ENCODE peak calls at places on chromosomes 3 and 15, in four cellular contexts. B, K, C and A are unnamed samples.
A peak's percentile ranks its signal among the peaks of the same experiment; 100 is the strongest.

GRCh38 chr3:123028233-123028828 is 768 bp upstream of the SEMA5B start:
- DNase-seq in B (peak; percentile 68), K (no peak), C (peak; percentile 58), A (no peak)

GRCh38 chr15:31268911-31269784 is 57.5 kb upstream of the KLF13 start:
- DNase-seq in C (peak; percentile 6), B (peak; percentile 52), K (peak; percentile 6), A (no peak)

GRCh38 chr3:177810162-177810623 is 612.9 kb upstream of the TBL1XR1 start:
- DNase-seq in K (no peak), B (no peak), C (no peak), A (no peak)

GRCh38 chr3:171875923-171876412 is 32.8 kb downstream of the TMEM212 start:
- DNase-seq in C (peak; percentile 34), B (no peak), K (no peak), A (no peak)

GRCh38 chr3:138914870-138915502 is 32.0 kb downstream of the FOXL2 start:
- DNase-seq in C (no peak), B (no peak), K (no peak), A (no peak)

GRCh38 chr15:95457520-95457919 is 873.0 kb upstream of the NR2F2 start:
- DNase-seq in C (no peak), B (no peak), K (no peak), A (no peak)

GRCh38 chr3:186044427-186044826 is 64.5 kb downstream of the ETV5 start:
- DNase-seq in C (no peak), B (no peak), K (peak; percentile 30), A (no peak)

GRCh38 chr3:30399394-30400181 is 206.8 kb upstream of the TGFBR2 start:
- DNase-seq in C (no peak), K (no peak), B (no peak), A (no peak)

GRCh38 chr3:108406661-108407206 is 103.7 kb downstream of the MYH15 start:
- DNase-seq in B (no peak), C (no peak), K (no peak), A (no peak)

GRCh38 chr3:157369712-157370447 is 66.8 kb upstream of the PTX3 start:
- DNase-seq in C (no peak), K (peak; percentile 36), B (no peak), A (no peak)

GRCh38 chr15:43550527-43551363 is 33.3 kb downstream of the MAP1A start:
- DNase-seq in C (no peak), K (no peak), B (no peak), A (no peak)

GRCh38 chr3:105502333-105502732 is 135.6 kb downstream of the ALCAM start:
- DNase-seq in C (no peak), K (no peak), B (no peak), A (no peak)

GRCh38 chr3:16869606-16870005 is 15.1 kb upstream of the PLCL2 start:
- DNase-seq in C (no peak), B (no peak), K (no peak), A (no peak)

GRCh38 chr3:69329897-69330296 is 56.0 kb downstream of the FRMD4B start:
- DNase-seq in C (no peak), B (no peak), K (no peak), A (no peak)

GRCh38 chr3:175187586-175187985 is 328.5 kb downstream of the NAALADL2 start:
- DNase-seq in B (no peak), C (no peak), K (no peak), A (no peak)

GRCh38 chr3:88025001-88025552 is 33.7 kb downstream of the CGGBP1 start:
- DNase-seq in B (no peak), C (no peak), K (no peak), A (no peak)

GRCh38 chr3:99172736-99173657 is 271.5 kb upstream of the DCBLD2 start:
- DNase-seq in B (no peak), C (no peak), K (peak; percentile 54), A (peak; percentile 23)

GRCh38 chr15:98954411-98954810 is 53.2 kb downstream of the PGPEP1L start:
- DNase-seq in B (peak; percentile 97), K (no peak), C (peak; percentile 86), A (peak; percentile 82)

GRCh38 chr3:100335137-100335833 is 728 bp downstream of the NIT2 start:
- DNase-seq in B (no peak), K (no peak), C (no peak), A (no peak)

GRCh38 chr3:22115581-22115980 is 364.6 kb upstream of the ZNF385D start:
- DNase-seq in B (no peak), K (no peak), C (no peak), A (no peak)

GRCh38 chr3:114231616-114232015 is 5.8 kb downstream of the ZNF80 start:
- DNase-seq in C (no peak), K (no peak), B (no peak), A (no peak)

GRCh38 chr15:93987068-93987467 is 244.3 kb upstream of the MCTP2 start:
- DNase-seq in K (no peak), B (no peak), C (no peak), A (no peak)

GRCh38 chr15:73329501-73330200 is 39.1 kb downstream of the HCN4 start:
- DNase-seq in B (no peak), C (no peak), K (no peak), A (no peak)
- H3K27ac ChIP-seq in B (no peak overlapping the region), C (no peak overlapping the region), K (no peak overlapping the region), A (no peak overlapping the region)

GRCh38 chr15:48096355-48096786 is 24.4 kb upstream of the SLC24A5 start:
- DNase-seq in B (no peak), C (no peak), K (no peak), A (no peak)
- H3K27ac ChIP-seq in B (no peak overlapping the region), C (no peak overlapping the region), K (no peak overlapping the region), A (no peak overlapping the region)

DNA sequence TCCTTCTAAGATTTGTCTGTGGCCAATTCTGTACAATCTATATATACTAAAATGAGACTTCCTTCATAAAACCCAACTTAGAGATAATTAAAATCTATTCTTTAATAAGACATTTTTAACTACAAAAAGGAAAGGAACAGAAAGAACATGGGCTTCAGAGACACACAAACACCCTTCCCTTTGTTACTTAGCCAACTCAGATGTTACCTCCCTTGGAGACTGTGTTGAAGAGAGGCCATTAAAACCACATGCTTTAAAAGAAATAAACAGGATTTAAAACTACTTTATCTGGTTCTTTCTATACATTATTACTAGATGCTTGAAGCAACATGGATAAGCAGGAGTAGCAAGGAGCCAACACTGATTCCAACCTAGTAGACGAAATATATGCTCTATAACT is 42.0 kb downstream of the LRRFIP2 start:
- DNase-seq in K (no peak), C (no peak), B (no peak), A (no peak)
- H3K27ac ChIP-seq in K (no peak overlapping the region), C (no peak overlapping the region), B (no peak overlapping the region), A (no peak overlapping the region)

GRCh38 chr15:89489376-89489775 is 7.0 kb downstream of the RHCG start:
- DNase-seq in B (no peak), K (no peak), C (no peak), A (no peak)
- H3K27ac ChIP-seq in B (no peak overlapping the region), K (no peak overlapping the region), C (no peak overlapping the region), A (no peak overlapping the region)

DNA sequence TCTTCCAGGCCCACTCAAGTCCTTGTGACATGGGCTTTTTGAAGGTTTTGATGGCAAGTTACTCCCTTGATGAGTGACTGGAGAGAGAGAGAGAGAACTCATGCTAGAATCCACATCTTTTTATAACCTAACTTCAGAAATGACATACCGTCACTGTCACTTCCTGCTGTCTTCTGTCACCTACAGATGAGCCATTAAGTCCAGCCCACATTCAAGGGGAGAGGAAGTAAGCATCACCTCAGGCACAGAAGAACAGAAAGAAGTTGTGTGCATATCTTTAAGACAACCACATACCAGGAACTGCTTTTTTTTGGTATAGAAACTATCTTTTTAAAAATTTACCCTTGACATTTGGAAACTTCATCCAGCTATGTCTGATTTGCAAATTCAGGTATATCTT is 16.6 kb upstream of the TXNRD3 start:
- DNase-seq in K (no peak), C (no peak), B (no peak), A (no peak)
- H3K27ac ChIP-seq in K (no peak overlapping the region), C (no peak overlapping the region), B (no peak overlapping the region), A (no peak overlapping the region)

DNA sequence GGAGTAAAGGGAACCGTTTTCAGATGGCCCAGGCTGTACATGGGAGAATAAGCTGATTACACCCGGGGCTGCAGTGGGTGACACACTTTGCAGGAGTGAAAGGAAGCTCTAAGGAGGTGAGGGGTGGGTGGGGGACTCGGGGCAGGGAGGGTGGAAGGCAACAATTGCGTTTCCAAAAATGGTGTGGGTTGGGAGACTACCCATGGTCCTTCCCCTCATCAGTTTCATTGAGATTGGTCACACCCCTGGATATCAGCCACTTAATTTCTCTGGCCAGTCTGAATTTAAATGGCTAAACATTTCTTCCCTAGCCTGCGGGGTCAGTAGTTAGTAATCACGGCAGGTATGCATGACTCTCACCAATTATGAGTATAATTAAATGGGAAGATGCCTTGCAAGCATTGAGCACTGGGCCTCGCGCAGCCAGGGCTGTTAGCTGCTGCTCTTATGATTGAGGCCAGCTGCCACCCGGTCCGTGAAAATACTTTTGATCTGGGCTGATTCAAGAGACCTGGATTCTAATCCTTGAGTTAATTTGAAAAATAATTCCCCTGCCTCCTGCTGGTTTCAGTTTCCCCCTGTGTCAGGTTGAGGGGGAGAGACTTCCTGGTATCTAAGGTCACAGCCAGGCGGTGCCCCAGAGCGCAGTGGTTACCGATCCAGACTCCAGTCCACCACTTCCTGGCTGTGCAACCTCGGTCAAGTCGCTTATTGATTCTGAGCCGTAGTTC is 23.3 kb downstream of the SLC6A6 start:
- DNase-seq in K (no peak), C (no peak), B (no peak), A (no peak)
- H3K27ac ChIP-seq in K (no peak overlapping the region), C (no peak overlapping the region), B (no peak overlapping the region), A (no peak overlapping the region)

GRCh38 chr3:46881819-46882376 is 4.4 kb downstream of the PTH1R start:
- DNase-seq in B (no peak), K (no peak), C (peak; percentile 60), A (no peak)

GRCh38 chr3:46882377-46883015 is 5.0 kb downstream of the PTH1R start:
- DNase-seq in C (peak; percentile 57), B (no peak), K (no peak), A (no peak)

GRCh38 chr3:46878796-46879436 is 1.4 kb downstream of the PTH1R start:
- DNase-seq in C (no peak), K (no peak), B (no peak), A (no peak)

GRCh38 chr3:46883252-46884185 is 6.0 kb downstream of the PTH1R start:
- DNase-seq in K (no peak), B (no peak), C (no peak), A (no peak)

DNA sequence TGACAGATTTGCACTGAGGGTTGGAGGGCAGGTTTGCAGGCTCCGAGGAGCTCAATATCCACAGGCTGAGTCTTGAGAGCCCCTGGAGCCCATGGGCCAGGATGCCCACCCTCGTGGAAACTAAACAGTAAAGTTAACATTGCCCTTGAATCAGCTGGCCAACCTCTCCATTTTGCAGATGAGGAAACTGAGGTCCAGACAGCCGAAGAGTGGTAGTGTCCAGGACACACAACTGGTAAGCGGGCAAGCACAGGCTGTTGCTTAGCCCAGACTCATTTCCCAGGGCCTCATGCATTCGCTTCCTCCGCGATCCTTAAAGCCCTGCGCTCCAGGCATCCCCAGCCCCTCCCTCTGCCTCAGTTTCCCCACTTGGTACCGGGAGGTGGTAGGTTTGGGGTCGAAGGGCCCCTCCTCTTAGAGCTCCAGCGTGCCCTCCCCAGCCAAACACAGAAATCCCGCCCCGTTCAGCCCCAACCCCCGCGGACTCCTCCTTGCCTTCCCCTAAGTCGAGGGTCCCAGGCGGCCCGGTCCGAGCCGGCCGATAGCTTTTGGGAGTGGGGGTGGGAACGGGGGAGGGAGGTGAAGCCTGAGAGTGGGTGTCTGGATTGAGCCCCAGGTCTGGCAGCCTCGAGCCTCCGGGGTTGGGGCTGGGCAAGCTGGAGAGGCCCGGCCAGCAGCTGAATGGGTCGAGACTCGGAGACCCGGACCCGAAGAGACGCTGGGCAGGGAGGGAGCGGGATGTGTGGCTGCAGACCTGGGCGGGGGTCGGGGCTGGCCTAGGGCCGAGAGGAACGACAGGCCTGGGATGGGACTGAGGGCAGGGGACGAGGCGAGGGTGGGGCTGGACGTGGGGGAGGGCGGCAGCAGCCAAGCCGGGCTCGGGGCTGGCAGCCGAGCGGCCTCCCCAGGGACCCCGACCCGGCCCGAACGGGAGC is 3.6 kb downstream of the PTH1R start:
- DNase-seq in B (no peak), K (no peak), C (peak; percentile 32), A (no peak)
- H3K27ac ChIP-seq in B (peak overlapping the region; percentile 83), K (no peak overlapping the region), C (peak overlapping the region; percentile 92), A (peak overlapping the region; percentile 15)